ENCODE peak calls at places on chromosomes 3 and 15, in eight cellular contexts. T is thoracic aorta, K is IMR-90, D is tibial nerve, R is bronchial epithelial cell, Q is pancreas, L is lung, F is transverse colon. N is an unnamed sample. For H3K27me3, the result is how much of the 10 kb centered on the place peaks cover.

GRCh38 chr3:128054363-128054762 is 2.1 kb downstream of the SEC61A1 start:
- DNase-seq in L (no peak), D (no peak), Q (no peak), T (no peak), K (peak), F (no peak), R (peak), N (no peak)

GRCh38 chr3:195394024-195394423 is 48.8 kb downstream of the ACAP2 start:
- DNase-seq in D (no peak), Q (no peak), L (no peak), T (no peak), R (no peak), F (no peak), K (no peak), N (no peak)

GRCh38 chr3:113254171-113254947 is 43.0 kb downstream of the BOC start:
- DNase-seq in F (no peak), R (no peak), L (no peak), D (no peak), Q (no peak), T (no peak), K (no peak), N (no peak)

GRCh38 chr15:87576486-87577176 is 679.9 kb downstream of the NTRK3 start:
- DNase-seq in Q (no peak), K (no peak), D (no peak), L (no peak), R (no peak), T (no peak), F (no peak), N (no peak)

GRCh38 chr3:60316121-60316783 is 935.0 kb downstream of the FHIT start:
- DNase-seq in R (no peak), T (no peak), Q (no peak), K (peak), F (no peak), D (no peak), L (no peak), N (no peak)

GRCh38 chr3:67509471-67510075 is 144.8 kb downstream of the SUCLG2 start:
- DNase-seq in R (peak), K (peak), D (no peak), Q (no peak), L (no peak), F (no peak), T (no peak), N (no peak)

GRCh38 chr3:56219894-56220805 is 248.1 kb downstream of the ERC2 start:
- DNase-seq in D (no peak), K (no peak), T (no peak), R (no peak), Q (no peak), F (no peak), L (no peak), N (no peak)

GRCh38 chr3:133563186-133563591 is 10.3 kb upstream of the CDV3 start:
- DNase-seq in T (no peak), K (peak), Q (no peak), F (no peak), R (no peak), D (no peak), L (no peak), N (no peak)

GRCh38 chr15:59168536-59168935 is 38.1 kb upstream of the LDHAL6B start:
- DNase-seq in L (no peak), R (peak), Q (no peak), F (no peak), T (no peak), K (peak), D (no peak), N (no peak)

GRCh38 chr3:159798951-159799350 is 189.7 kb upstream of the IL12A start:
- DNase-seq in Q (no peak), R (peak), D (no peak), K (peak), L (peak), F (no peak), T (no peak), N (no peak)

GRCh38 chr3:197365621-197366020 is 67.2 kb upstream of the DLG1 start:
- DNase-seq in F (no peak), T (no peak), R (no peak), Q (no peak), K (no peak), D (no peak), L (no peak), N (no peak)

GRCh38 chr15:74928771-74929198 is 9.1 kb downstream of the COX5A start:
- DNase-seq in F (no peak), Q (no peak), R (no peak), T (no peak), K (no peak), L (no peak), D (no peak), N (no peak)

GRCh38 chr3:130834476-130834875 is 59.4 kb upstream of the ATP2C1 start:
- DNase-seq in Q (no peak), F (no peak), K (peak), T (no peak), L (no peak), D (no peak), R (peak), N (peak)

GRCh38 chr15:60362318-60363023 is 35.3 kb downstream of the ANXA2 start:
- DNase-seq in D (no peak), F (no peak), T (no peak), L (no peak), Q (no peak), R (peak), K (peak), N (no peak)

GRCh38 chr3:190064112-190064511 is 56.6 kb downstream of the P3H2 start:
- DNase-seq in Q (no peak), R (peak), K (peak), T (no peak), F (peak), D (no peak), L (peak), N (no peak)

GRCh38 chr15:68561146-68561545 is 17.6 kb upstream of the CORO2B start:
- DNase-seq in D (no peak), T (no peak), F (no peak), L (no peak), R (no peak), Q (no peak), K (no peak), N (peak)

GRCh38 chr3:49554639-49555265 is 475 bp downstream of the BSN start:
- DNase-seq in L (no peak), Q (no peak), R (no peak), K (peak), D (no peak), T (no peak), F (peak), N (no peak)

GRCh38 chr15:100772478-100773378 is 106.9 kb upstream of the ALDH1A3 start:
- DNase-seq in F (no peak), Q (no peak), D (no peak), R (no peak), T (no peak), L (no peak), K (no peak), N (no peak)

GRCh38 chr15:66877558-66878285 is 175.7 kb downstream of the SMAD6 start:
- DNase-seq in L (peak), F (no peak), T (no peak), R (no peak), Q (no peak), K (no peak), D (peak), N (no peak)

GRCh38 chr3:172096881-172097420 is 57.6 kb downstream of the FNDC3B start:
- DNase-seq in T (no peak), K (peak), R (peak), L (no peak), Q (peak), D (no peak), F (no peak), N (no peak)

GRCh38 chr3:136858381-136858780 is 3.6 kb upstream of the NCK1 start:
- DNase-seq in T (no peak), L (no peak), F (no peak), K (no peak), Q (no peak), R (no peak), D (no peak), N (no peak)

GRCh38 chr15:66938114-66938830 is 127.1 kb upstream of the SMAD3 start:
- DNase-seq in T (no peak), K (no peak), L (no peak), F (no peak), R (no peak), Q (no peak), D (no peak), N (no peak)

GRCh38 chr15:35693286-35693685 is 147.3 kb upstream of the DPH6 start:
- DNase-seq in Q (no peak), K (peak), F (no peak), D (no peak), T (no peak), L (no peak), R (no peak), N (no peak)

GRCh38 chr15:59456114-59456513 is 18.1 kb downstream of the FAM81A start:
- DNase-seq in L (peak), D (no peak), F (peak), K (no peak), R (peak), T (no peak), Q (peak), N (no peak)

GRCh38 chr3:186519021-186519658 is 25.0 kb downstream of the CRYGS start:
- DNase-seq in K (no peak), R (no peak), Q (no peak), L (no peak), D (no peak), T (no peak), F (no peak), N (no peak)

GRCh38 chr15:50009634-50010033 is 109.4 kb downstream of the ATP8B4 start:
- DNase-seq in F (no peak), T (no peak), L (no peak), Q (no peak), D (no peak), R (no peak), K (no peak), N (no peak)

GRCh38 chr3:71345429-71346027 is 238.0 kb downstream of the FOXP1 start:
- DNase-seq in R (no peak), L (no peak), F (no peak), D (peak), T (no peak), K (peak), Q (no peak), N (no peak)

GRCh38 chr3:56467108-56467507 is 1.2 kb downstream of the ERC2 start:
- DNase-seq in D (peak), L (peak), F (peak), T (no peak), Q (peak), R (peak), K (peak), N (peak)

GRCh38 chr3:171967137-171967783 is 72.1 kb upstream of the FNDC3B start:
- DNase-seq in T (no peak), D (peak), R (peak), F (no peak), K (peak), L (no peak), Q (no peak), N (no peak)

GRCh38 chr3:100401674-100402036 is 316 bp downstream of the LNP1 start:
- DNase-seq in T (peak), D (peak), Q (peak), L (peak), R (no peak), F (peak), K (peak), N (peak)

GRCh38 chr15:26882616-26883365 is 15.9 kb downstream of the GABRA5 start:
- DNase-seq in F (no peak), D (no peak), K (no peak), L (no peak), Q (no peak), T (no peak), R (no peak), N (no peak)

GRCh38 chr15:72782993-72783562 is 480 bp downstream of the ADPGK start:
- DNase-seq in D (peak), F (peak), L (peak), K (peak), T (no peak), R (peak), Q (no peak), N (peak)

GRCh38 chr15:51970981-51971352 is 611 bp downstream of the LEO1 start:
- DNase-seq in R (no peak), F (no peak), D (no peak), T (no peak), L (no peak), K (no peak), Q (no peak), N (no peak)

GRCh38 chr3:170614214-170614966 is 28.5 kb upstream of the SLC7A14 start:
- DNase-seq in K (peak), T (peak), L (peak), F (no peak), D (peak), R (peak), Q (peak), N (no peak)

GRCh38 chr3:188627652-188628051 is 473.7 kb downstream of the LPP start:
- DNase-seq in R (peak), K (peak), D (no peak), L (no peak), T (no peak), F (no peak), Q (no peak), N (no peak)

GRCh38 chr15:37054336-37054735 is 46.0 kb downstream of the MEIS2 start:
- DNase-seq in F (no peak), D (no peak), T (no peak), L (no peak), R (peak), K (no peak), Q (no peak), N (no peak)

GRCh38 chr3:57544181-57545125 is at the start of gene DNAH12:
- DNase-seq in L (peak), R (no peak), T (no peak), K (no peak), F (peak), Q (peak), D (no peak), N (no peak)

GRCh38 chr3:142027295-142027694 is 122.0 kb downstream of the TFDP2 start:
- DNase-seq in D (no peak), R (no peak), Q (no peak), F (no peak), T (no peak), L (no peak), K (no peak), N (no peak)

GRCh38 chr3:142029052-142029642 is 120.2 kb downstream of the TFDP2 start:
- DNase-seq in K (no peak), R (peak), F (no peak), L (no peak), Q (no peak), D (no peak), T (no peak), N (no peak)

GRCh38 chr3:142029791-142030190 is 119.6 kb downstream of the TFDP2 start:
- DNase-seq in L (no peak), K (no peak), D (no peak), Q (no peak), T (no peak), F (no peak), R (no peak), N (no peak)

GRCh38 chr3:142027713-142028112 is 121.6 kb downstream of the TFDP2 start:
- DNase-seq in Q (no peak), T (no peak), R (peak), L (no peak), F (peak), K (no peak), D (no peak), N (no peak)

GRCh38 chr3:142028174-142028833 is 121.0 kb downstream of the TFDP2 start:
- DNase-seq in T (no peak), R (peak), F (peak), L (no peak), D (peak), K (peak), Q (peak), N (no peak)
- TF ChIP-seq CTCF in T (peak), R (no peak), F (peak), L (no peak), D (no peak), K (no peak), Q (peak), N (no peak)

GRCh38 chr3:12963869-12964712 is 109.1 kb downstream of the IQSEC1 start:
- DNase-seq in Q (no peak), R (no peak), D (peak), T (no peak), K (peak), F (no peak), L (no peak), N (peak)

GRCh38 chr3:12966847-12967750 is 106.1 kb downstream of the IQSEC1 start:
- DNase-seq in L (no peak), F (peak), T (no peak), R (peak), K (peak), Q (no peak), D (no peak), N (no peak)

GRCh38 chr3:12964713-12965612 is 108.3 kb downstream of the IQSEC1 start:
- DNase-seq in L (no peak), D (no peak), R (no peak), Q (peak), K (no peak), F (no peak), T (no peak), N (no peak)

GRCh38 chr3:12967751-12968209 is 105.4 kb downstream of the IQSEC1 start:
- DNase-seq in L (peak), K (peak), R (peak), D (peak), Q (peak), T (peak), F (peak), N (peak)

DNA sequence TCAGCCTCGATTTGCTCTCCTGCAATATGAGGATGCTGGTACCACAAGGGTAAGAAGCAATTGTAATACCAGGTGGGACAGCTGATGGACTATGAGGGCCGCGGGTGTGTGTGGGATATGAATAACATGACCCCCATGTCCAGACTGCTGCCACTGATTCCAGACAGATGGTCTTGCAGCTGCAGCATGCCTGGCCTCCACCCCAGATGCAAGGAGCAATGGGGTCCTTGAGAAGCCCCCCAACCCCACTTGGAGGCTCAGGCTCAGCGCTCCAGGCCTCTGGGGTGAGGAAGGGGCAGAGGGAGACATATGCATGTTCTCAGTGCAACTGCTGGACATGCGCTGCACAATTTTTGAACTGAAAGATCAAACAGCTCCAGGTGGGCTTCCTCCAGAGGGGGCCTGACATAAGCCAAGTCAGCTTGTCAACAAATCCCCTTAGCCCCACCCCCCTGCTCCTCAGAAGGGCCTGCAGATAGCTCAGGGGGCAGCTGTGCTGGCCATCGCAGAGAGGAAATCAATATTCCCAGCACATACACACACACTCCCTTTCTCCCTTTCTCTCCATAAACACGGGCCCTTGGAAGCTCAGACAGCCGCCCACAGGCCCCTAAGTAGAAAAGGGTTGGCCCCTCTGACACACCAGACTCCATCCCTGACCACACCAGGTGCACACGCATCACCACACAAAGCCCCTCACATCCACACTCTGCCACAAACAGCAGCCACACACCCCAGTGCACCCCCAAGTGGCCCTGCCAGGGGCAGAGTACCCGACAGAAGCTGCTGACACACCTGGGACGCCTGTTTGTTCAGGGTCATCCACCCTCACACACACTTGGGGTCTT is 107.0 kb downstream of the IQSEC1 start:
- DNase-seq in T (no peak), K (no peak), Q (peak), F (no peak), D (no peak), L (no peak), R (peak), N (no peak)
- H3K27me3 ChIP-seq in T (under half), K (under half), Q (under half), F (under half), D (under half), L (under half), R (under half), N (under half)

DNA sequence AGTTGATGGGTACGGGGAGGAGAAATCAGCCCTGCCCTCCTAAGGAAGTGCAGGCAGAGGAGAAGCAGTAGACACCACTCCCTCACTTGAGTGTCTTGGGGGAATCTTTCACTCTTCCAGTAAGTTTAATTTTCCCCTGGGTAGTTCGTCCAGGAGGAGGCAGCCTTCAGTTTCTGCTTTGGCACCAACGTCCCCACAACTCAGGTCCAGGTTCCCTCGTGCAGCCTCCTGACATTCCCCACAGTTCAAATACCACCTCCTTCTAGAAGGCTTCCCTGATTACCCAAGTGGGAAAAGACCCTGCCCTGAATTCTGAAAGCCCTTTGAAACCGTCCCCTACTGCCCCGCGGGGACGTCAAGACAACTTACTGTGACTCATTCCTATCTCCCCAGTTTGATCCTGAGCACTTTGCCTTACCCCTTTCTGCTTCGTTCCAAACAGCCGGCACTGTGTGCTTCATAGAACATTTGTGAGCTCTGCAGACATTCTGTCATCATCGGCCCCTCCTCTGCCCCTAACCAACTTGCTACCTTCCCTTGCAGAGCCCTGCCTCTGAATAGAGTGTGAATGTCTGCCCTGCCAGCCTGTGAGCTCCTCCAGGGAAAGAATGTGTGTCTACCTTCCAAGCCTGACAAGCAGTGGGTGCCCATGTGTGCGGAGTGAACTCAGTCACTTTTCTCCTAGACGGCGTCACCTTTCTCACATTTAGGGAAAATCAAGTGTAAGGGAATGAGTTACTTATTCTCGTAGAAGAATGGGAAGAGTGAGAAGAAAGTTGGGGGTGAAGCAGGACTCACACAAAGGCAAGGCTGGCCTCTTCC is 14.5 kb upstream of the SRP14 start:
- DNase-seq in D (no peak), T (no peak), L (no peak), K (no peak), R (no peak), Q (no peak), F (no peak), N (no peak)
- TF ChIP-seq CTCF in D (no peak), T (no peak), L (no peak), K (no peak), R (peak), Q (no peak), F (no peak), N (no peak)

DNA sequence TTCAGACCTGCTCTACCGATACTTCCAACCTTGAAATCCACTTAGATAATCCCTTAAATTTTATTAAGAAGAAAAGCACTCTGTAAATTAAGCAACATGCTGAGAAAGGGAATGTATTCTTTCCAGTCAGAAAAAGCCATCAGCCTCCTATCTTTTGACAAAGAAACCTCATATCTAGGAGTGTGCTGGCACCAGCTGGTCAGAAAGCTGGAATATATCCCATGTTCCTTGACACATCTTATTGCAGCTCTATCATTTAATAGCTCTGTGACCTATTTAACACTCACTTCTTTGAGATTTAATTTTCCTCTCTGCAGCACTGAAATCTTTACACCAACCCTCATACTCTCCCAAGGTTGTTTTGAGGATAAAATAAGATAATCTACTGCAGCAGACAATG is 30.5 kb upstream of the CAPN7 start:
- DNase-seq in K (no peak), L (no peak), D (no peak), T (no peak), Q (no peak), F (no peak), R (no peak), N (no peak)
- H3K27me3 ChIP-seq in K (under half), L (under half), D (under half), T (under half), Q (under half), F (under half), R (under half), N (under half)

DNA sequence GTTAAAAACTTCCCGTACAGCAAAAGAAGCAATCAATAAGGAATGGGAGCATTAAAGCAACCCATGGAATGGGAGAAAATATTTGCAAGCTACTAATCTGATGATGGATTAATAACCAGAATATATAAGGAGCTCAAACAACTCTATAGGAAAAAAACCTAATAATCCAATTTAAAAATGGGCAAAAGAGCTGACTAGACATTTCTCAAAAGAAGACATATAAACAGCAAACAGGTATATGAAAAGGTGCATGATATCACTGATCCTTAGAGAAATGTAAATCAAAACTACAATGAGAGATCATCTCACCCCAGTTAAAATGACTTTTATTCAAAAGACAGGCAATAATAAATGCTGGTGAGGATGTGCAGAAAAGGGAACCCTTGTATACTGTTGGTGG is 52.7 kb upstream of the POU1F1 start:
- DNase-seq in K (no peak), F (no peak), R (no peak), D (no peak), L (no peak), Q (no peak), T (no peak), N (no peak)
- TF ChIP-seq CTCF in K (no peak), F (no peak), R (no peak), D (no peak), L (no peak), Q (no peak), T (no peak), N (no peak)